ENCODE peak calls at places on chromosomes 6 and 20, in nine cellular contexts. O is tibial artery; L is Karpas-422; G is upper lobe of right lung; Y is colonic mucosa; B is pancreas; W is substantia nigra; A is mesenchymal stem cell; P is CD8-positive, alpha-beta memory T cell. U is an unnamed sample.

GRCh38 chr6:155228549-155229166 is 35.2 kb upstream of the CLDN20 start:
- DNase-seq in B (no peak), L (no peak), O (no peak), W (no peak), G (no peak), P (no peak), A (no peak), Y (no peak), U (peak)

GRCh38 chr6:93721386-93722048 is 302.2 kb upstream of the EPHA7 start:
- DNase-seq in P (no peak), G (no peak), O (no peak), L (no peak), Y (no peak), W (no peak), B (no peak), A (peak), U (no peak)

GRCh38 chr6:2950713-2951112 is 20.7 kb downstream of the SERPINB6 start:
- DNase-seq in G (no peak), O (no peak), B (peak), Y (no peak), L (no peak), A (no peak), W (no peak), P (no peak), U (no peak)

GRCh38 chr6:3782876-3783832 is 31.6 kb upstream of the PXDC1 start:
- DNase-seq in L (no peak), O (no peak), P (no peak), W (no peak), Y (no peak), B (no peak), A (peak), G (no peak), U (no peak)

GRCh38 chr6:14903176-14904088 is 342.4 kb upstream of the JARID2 start:
- DNase-seq in A (no peak), P (no peak), L (no peak), Y (no peak), W (no peak), O (no peak), G (no peak), B (no peak), U (peak)

GRCh38 chr6:38836585-38836984 is 121.5 kb downstream of the DNAH8 start:
- DNase-seq in W (no peak), Y (no peak), B (no peak), L (no peak), O (no peak), P (no peak), A (no peak), G (no peak), U (no peak)

GRCh38 chr6:45002390-45002789 is 325.7 kb upstream of the RUNX2 start:
- DNase-seq in G (no peak), W (no peak), O (no peak), L (no peak), P (no peak), A (no peak), B (no peak), Y (no peak), U (no peak)

GRCh38 chr6:20098267-20098876 is 113.9 kb downstream of the MBOAT1 start:
- DNase-seq in B (no peak), L (no peak), Y (no peak), G (no peak), P (no peak), W (no peak), A (no peak), O (no peak), U (no peak)

GRCh38 chr6:159969204-159969912 is 476 bp downstream of the IGF2R start:
- DNase-seq in L (peak), W (peak), A (no peak), G (peak), O (no peak), Y (no peak), P (peak), B (peak), U (no peak)

GRCh38 chr6:33427585-33428218 is 7.8 kb downstream of the SYNGAP1 start:
- DNase-seq in B (peak), A (peak), G (peak), Y (peak), P (peak), O (peak), W (peak), L (peak), U (no peak)

GRCh38 chr6:14292119-14292518 is 174.5 kb downstream of the CD83 start:
- DNase-seq in W (no peak), Y (no peak), B (no peak), G (no peak), P (no peak), L (no peak), A (no peak), O (no peak), U (peak)

GRCh38 chr6:111590209-111590955 is 15.3 kb downstream of the TRAF3IP2 start:
- DNase-seq in B (no peak), P (no peak), W (no peak), Y (no peak), O (no peak), L (no peak), G (no peak), A (no peak), U (no peak)

GRCh38 chr6:4672772-4673171 is 103.4 kb upstream of the CDYL start:
- DNase-seq in Y (peak), G (no peak), O (no peak), P (no peak), B (no peak), A (peak), L (no peak), W (no peak), U (no peak)

GRCh38 chr6:155850408-155850841 is 394.8 kb upstream of the NOX3 start:
- DNase-seq in B (no peak), G (no peak), L (no peak), O (no peak), P (no peak), Y (no peak), W (no peak), A (peak), U (no peak)

GRCh38 chr6:1063671-1064355 is 248.1 kb upstream of the FOXQ1 start:
- DNase-seq in A (no peak), W (no peak), L (no peak), Y (no peak), G (no peak), B (no peak), O (no peak), P (no peak), U (no peak)

GRCh38 chr6:39338406-39338805 is 15.9 kb upstream of the KCNK16 start:
- DNase-seq in Y (no peak), P (no peak), B (no peak), O (no peak), G (no peak), A (no peak), L (no peak), W (no peak), U (no peak)

GRCh38 chr20:270517-270916 is 13.0 kb downstream of the DEFB132 start:
- DNase-seq in Y (no peak), W (no peak), O (no peak), L (no peak), A (no peak), P (no peak), G (no peak), B (no peak), U (no peak)

GRCh38 chr6:134299236-134299635 is 18.7 kb downstream of the SGK1 start:
- DNase-seq in W (no peak), O (no peak), L (no peak), B (peak), G (no peak), A (peak), Y (no peak), P (no peak), U (peak)

GRCh38 chr20:56566621-56567020 is 33.6 kb downstream of the FAM209B start:
- DNase-seq in P (no peak), G (no peak), L (no peak), W (no peak), O (no peak), Y (no peak), B (no peak), A (no peak), U (no peak)

GRCh38 chr20:6007094-6007528 is 46.7 kb downstream of the LRRN4 start:
- DNase-seq in A (no peak), G (no peak), P (no peak), L (peak), Y (peak), B (no peak), W (no peak), O (no peak), U (peak)

GRCh38 chr6:107841265-107841650 is 17.1 kb upstream of the SCML4 start:
- DNase-seq in Y (no peak), W (no peak), L (no peak), B (no peak), O (no peak), P (no peak), G (no peak), A (no peak), U (no peak)

GRCh38 chr6:169839493-169839892 is 88.1 kb downstream of the ERMARD start:
- DNase-seq in B (no peak), G (no peak), L (no peak), A (no peak), W (no peak), P (no peak), Y (peak), O (no peak), U (no peak)

GRCh38 chr6:15048367-15048766 is 197.5 kb upstream of the JARID2 start:
- DNase-seq in P (no peak), Y (no peak), L (no peak), W (no peak), G (no peak), B (no peak), O (no peak), A (no peak), U (no peak)

GRCh38 chr6:15352884-15353283 is 107.0 kb downstream of the JARID2 start:
- DNase-seq in A (no peak), B (no peak), L (no peak), P (no peak), G (no peak), Y (no peak), W (no peak), O (no peak), U (no peak)

GRCh38 chr6:21738180-21739094 is 144.9 kb downstream of the SOX4 start:
- DNase-seq in W (peak), O (no peak), A (peak), P (no peak), L (no peak), G (no peak), B (no peak), Y (peak), U (no peak)

GRCh38 chr6:52077180-52077884 is 10.1 kb downstream of the PKHD1 start:
- DNase-seq in P (no peak), Y (no peak), O (no peak), L (no peak), G (no peak), B (peak), A (no peak), W (no peak), U (no peak)

GRCh38 chr6:131258816-131259476 is 123.7 kb downstream of the AKAP7 start:
- DNase-seq in P (no peak), B (peak), A (peak), L (no peak), G (no peak), W (no peak), O (no peak), Y (peak), U (no peak)

GRCh38 chr20:56358070-56358469 is 704 bp upstream of the FAM210B start:
- DNase-seq in G (no peak), P (no peak), O (no peak), B (no peak), A (no peak), Y (no peak), L (no peak), W (no peak), U (no peak)

GRCh38 chr6:162068340-162068739 is 659.2 kb downstream of the PRKN start:
- DNase-seq in W (no peak), L (no peak), P (no peak), A (no peak), O (no peak), B (no peak), Y (no peak), G (no peak), U (no peak)

GRCh38 chr6:121305957-121306607 is 28.2 kb downstream of the TBC1D32 start:
- DNase-seq in G (no peak), L (peak), Y (no peak), P (no peak), O (no peak), B (no peak), A (peak), W (no peak), U (peak)

GRCh38 chr6:127483399-127484055 is 24.3 kb upstream of the KIAA0408 start:
- DNase-seq in L (no peak), A (no peak), O (no peak), Y (no peak), P (no peak), B (no peak), W (no peak), G (no peak), U (no peak)

GRCh38 chr6:25882066-25882496 is 8.0 kb upstream of the SLC17A3 start:
- DNase-seq in L (peak), P (no peak), Y (peak), G (peak), A (no peak), O (no peak), W (no peak), B (peak), U (no peak)

DNA sequence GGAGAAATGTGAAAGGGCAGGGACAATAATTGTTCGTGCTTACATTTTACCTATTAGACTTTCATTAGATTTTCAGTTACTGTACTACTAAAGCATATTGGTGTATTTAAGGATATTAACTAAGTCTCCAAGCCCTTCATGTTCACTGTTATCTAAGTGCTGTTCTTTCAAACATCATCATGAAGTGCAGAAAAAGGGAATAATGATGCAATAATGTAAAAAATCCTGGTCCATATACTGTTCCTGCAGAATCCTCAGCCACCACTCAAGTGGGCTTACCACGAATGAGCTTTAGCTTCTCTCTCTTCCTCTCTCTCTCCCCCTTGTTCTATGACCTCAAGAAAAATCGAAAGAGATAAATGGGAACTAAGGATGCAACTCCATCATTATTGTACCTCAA is 600.7 kb downstream of the UTRN start:
- DNase-seq in W (no peak), B (no peak), O (no peak), A (no peak), Y (no peak), L (no peak), P (no peak), G (no peak), U (no peak)
- H3K27ac ChIP-seq in W (no peak), B (no peak), O (no peak), A (no peak), Y (no peak), L (no peak), P (no peak), G (no peak), U (no peak)

DNA sequence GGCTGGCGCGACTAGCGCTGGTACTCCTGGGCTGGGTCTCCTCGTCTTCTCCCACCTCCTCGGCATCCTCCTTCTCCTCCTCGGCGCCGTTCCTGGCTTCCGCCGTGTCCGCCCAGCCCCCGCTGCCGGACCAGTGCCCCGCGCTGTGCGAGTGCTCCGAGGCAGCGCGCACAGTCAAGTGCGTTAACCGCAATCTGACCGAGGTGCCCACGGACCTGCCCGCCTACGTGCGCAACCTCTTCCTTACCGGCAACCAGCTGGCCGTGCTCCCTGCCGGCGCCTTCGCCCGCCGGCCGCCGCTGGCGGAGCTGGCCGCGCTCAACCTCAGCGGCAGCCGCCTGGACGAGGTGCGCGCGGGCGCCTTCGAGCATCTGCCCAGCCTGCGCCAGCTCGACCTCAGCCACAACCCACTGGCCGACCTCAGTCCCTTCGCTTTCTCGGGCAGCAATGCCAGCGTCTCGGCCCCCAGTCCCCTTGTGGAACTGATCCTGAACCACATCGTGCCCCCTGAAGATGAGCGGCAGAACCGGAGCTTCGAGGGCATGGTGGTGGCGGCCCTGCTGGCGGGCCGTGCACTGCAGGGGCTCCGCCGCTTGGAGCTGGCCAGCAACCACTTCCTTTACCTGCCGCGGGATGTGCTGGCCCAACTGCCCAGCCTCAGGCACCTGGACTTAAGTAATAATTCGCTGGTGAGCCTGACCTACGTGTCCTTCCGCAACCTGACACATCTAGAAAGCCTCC is 1.6 kb downstream of the TPBG start:
- DNase-seq in P (peak), Y (peak), A (peak), O (no peak), W (no peak), G (peak), B (peak), L (no peak), U (peak)
- H3K27ac ChIP-seq in P (no peak), Y (peak), A (peak), O (peak), W (no peak), G (peak), B (peak), L (no peak), U (peak)

GRCh38 chr6:82246802-82247633 is 526 bp downstream of the IBTK start:
- DNase-seq in L (peak), W (peak), A (peak), G (no peak), O (peak), P (no peak), B (peak), Y (peak), U (no peak)

GRCh38 chr6:82248233-82248735 is 740 bp upstream of the IBTK start:
- DNase-seq in A (peak), B (peak), Y (peak), P (no peak), G (no peak), O (no peak), W (no peak), L (no peak), U (peak)

GRCh38 chr6:82247634-82248232 is at the start of gene IBTK:
- DNase-seq in O (peak), G (peak), A (peak), L (peak), Y (peak), W (peak), B (peak), P (peak), U (peak)

GRCh38 chr6:82245376-82245775 is 2.2 kb downstream of the IBTK start:
- DNase-seq in L (no peak), W (no peak), B (no peak), A (no peak), Y (no peak), G (no peak), O (no peak), P (no peak), U (no peak)

GRCh38 chr6:82246370-82246769 is 1.2 kb downstream of the IBTK start:
- DNase-seq in Y (no peak), W (no peak), L (no peak), P (no peak), G (no peak), B (no peak), O (no peak), A (no peak), U (no peak)
- H3K27ac ChIP-seq in Y (peak), W (peak), L (peak), P (peak), G (peak), B (peak), O (peak), A (peak), U (peak)

GRCh38 chr6:37109714-37110454 is 60.1 kb upstream of the PIM1 start:
- DNase-seq in B (no peak), P (no peak), W (no peak), G (no peak), O (no peak), A (peak), Y (no peak), L (no peak), U (no peak)

GRCh38 chr6:37106982-37107453 is 62.9 kb upstream of the PIM1 start:
- DNase-seq in B (no peak), O (no peak), P (no peak), G (no peak), A (no peak), W (no peak), Y (no peak), L (no peak), U (no peak)

GRCh38 chr6:37113976-37114375 is 56.0 kb upstream of the PIM1 start:
- DNase-seq in B (no peak), G (no peak), O (no peak), W (no peak), P (no peak), A (no peak), L (no peak), Y (no peak), U (no peak)

GRCh38 chr6:37111156-37111461 is 58.8 kb upstream of the PIM1 start:
- DNase-seq in O (no peak), B (no peak), Y (no peak), W (no peak), P (no peak), G (no peak), A (no peak), L (no peak), U (no peak)

DNA sequence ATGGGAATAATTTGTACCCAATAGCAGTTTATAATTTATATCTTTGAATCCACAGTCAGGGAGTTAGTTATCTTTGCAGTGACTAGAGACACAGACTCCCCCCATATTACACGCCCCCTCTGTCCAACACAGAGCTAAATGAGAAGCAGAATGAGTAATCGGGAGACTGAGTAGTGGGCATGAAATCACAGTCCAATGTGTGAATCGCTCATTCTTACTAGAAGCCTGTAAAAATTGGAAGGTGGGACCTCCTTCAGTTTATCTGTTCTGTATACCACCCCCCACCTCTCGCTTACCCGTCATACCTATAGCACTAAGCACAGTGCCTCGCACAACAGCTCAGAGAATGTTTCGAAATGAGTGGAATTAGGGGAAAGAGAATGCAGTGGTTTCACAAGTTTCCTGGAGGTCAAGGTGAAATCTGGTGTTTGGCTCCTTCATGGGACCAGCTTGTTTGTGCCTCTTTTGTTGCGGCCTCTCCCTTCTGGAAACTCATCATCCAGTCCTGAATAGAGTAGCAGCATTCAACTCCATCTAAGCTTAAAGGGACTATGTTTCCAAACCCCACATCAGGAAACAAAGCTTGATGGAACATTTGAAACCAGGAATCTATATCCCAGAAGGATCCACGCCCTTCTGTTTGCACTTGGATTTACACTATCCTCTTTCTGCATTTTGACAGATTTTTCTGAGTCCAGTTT is 59.3 kb upstream of the PIM1 start:
- DNase-seq in Y (no peak), P (no peak), G (no peak), L (no peak), W (no peak), B (no peak), O (no peak), A (no peak), U (no peak)
- H3K27ac ChIP-seq in Y (no peak), P (peak), G (no peak), L (no peak), W (no peak), B (no peak), O (no peak), A (no peak), U (no peak)

U was measured in foreskin keratinocyte.